ENCODE peak calls at places on chromosomes 11 and 22, in four cellular contexts. W, N, V and X are unnamed samples.

GRCh38 chr11:68903288-68903630 is 373 bp downstream of the MRPL21 start:
- DNase-seq in W (no peak), V (no peak), N (no peak), X (no peak)

GRCh38 chr11:130651266-130651855 is 202.9 kb downstream of the ADAMTS15 start:
- DNase-seq in N (no peak), V (no peak), W (no peak), X (peak)

GRCh38 chr11:71434576-71435130 is 13.5 kb downstream of the DHCR7 start:
- DNase-seq in V (no peak), N (no peak), W (no peak), X (no peak)

GRCh38 chr11:58394195-58394594 is 12.5 kb downstream of the OR5B3 start:
- DNase-seq in W (no peak), N (no peak), V (no peak), X (no peak)

GRCh38 chr11:125452125-125452470 is 44.0 kb downstream of the FEZ1 start:
- DNase-seq in W (no peak), V (no peak), N (no peak), X (no peak)

GRCh38 chr11:47406896-47407745 is 1.3 kb upstream of the SLC39A13 start:
- DNase-seq in N (no peak), V (no peak), W (no peak), X (peak)

GRCh38 chr11:995752-996420 is 40.6 kb downstream of the MUC6 start:
- DNase-seq in V (no peak), N (peak), W (no peak), X (peak)

GRCh38 chr11:101870510-101870909 is 44.3 kb upstream of the CEP126 start:
- DNase-seq in W (peak), N (no peak), V (no peak), X (no peak)

GRCh38 chr11:79439430-79439892 is 1.4 kb downstream of the TENM4 start:
- DNase-seq in W (no peak), V (no peak), N (no peak), X (no peak)

GRCh38 chr22:45090364-45090960 is 73.3 kb upstream of the NUP50 start:
- DNase-seq in W (no peak), V (peak), N (no peak), X (peak)

GRCh38 chr11:133697603-133698002 is 147.7 kb downstream of the SPATA19 start:
- DNase-seq in V (no peak), N (no peak), W (no peak), X (no peak)

GRCh38 chr22:41469218-41469851 is 418 bp downstream of the ACO2 start:
- DNase-seq in W (no peak), V (no peak), N (no peak), X (no peak)

GRCh38 chr22:35376728-35377472 is 4.0 kb upstream of the HMOX1 start:
- DNase-seq in W (peak), N (peak), V (peak), X (peak)

GRCh38 chr11:121478895-121479281 is 26.1 kb upstream of the SORL1-AS1 start:
- DNase-seq in V (no peak), N (no peak), W (no peak), X (peak)

GRCh38 chr11:119101367-119101758 is 290 bp downstream of the DPAGT1 start:
- DNase-seq in V (no peak), N (peak), W (no peak), X (no peak)

GRCh38 chr11:131867457-131868257 is 497.2 kb downstream of the NTM start:
- DNase-seq in W (no peak), V (peak), N (no peak), X (peak)

GRCh38 chr11:63020671-63021255 is 5.1 kb upstream of the SLC22A8 start:
- DNase-seq in V (peak), W (peak), N (peak), X (peak)

DNA sequence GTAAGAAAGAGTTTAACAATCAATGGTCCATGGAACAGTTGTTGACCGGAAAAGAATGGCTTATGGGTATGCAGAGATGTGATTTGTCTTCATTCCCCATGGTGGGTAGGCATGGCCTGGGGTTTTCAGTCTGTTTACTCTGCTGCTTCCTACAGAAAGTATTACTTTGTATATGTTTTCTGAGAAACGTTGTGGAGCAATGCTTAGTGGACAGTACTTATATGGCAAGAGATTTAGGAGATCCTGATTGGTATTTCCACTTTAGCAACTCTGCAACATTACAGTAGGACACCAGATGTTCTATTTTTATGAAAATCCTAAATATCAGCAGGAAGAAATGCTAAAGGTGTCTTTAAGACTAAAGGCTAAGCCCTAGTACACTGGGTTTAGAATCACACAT is 309.1 kb downstream of the AASDHPPT start:
- DNase-seq in V (no peak), W (no peak), N (no peak), X (no peak)
- TF ChIP-seq JUND in V (no peak), W (no peak), N (no peak), X (no peak)

DNA sequence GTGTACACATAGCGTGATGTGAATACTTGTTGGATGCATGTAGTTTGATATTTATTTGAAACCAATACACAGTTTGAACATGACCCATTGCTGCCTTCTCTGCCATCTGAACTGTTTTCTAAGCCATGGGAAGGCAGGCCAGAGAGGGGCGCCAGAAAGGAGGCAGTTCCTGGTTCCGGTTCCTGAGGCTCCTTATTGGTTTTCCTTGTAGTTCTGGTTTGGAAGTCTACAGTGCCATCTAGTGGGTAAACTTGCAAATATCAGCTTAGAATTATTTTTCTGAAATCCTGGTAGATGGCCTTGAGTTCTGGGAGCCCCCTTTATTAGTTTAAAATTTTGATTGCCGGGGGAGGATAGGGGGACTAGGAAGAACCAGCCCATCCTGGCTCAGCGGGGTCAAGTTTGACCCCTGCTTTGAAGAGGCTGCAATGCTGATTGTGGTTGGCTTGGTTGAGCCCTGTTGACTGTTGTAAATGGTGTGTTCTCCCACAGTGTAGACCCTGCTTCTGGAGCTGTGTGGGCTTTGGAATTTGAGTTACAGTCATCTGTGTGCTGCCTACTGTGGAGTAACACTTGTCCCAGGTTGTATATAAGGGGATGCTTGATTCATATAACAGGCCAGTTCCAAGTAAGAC is 48.4 kb downstream of the GRAMD1B start:
- DNase-seq in W (peak), V (peak), N (peak), X (peak)
- TF ChIP-seq JUND in W (no peak), V (no peak), N (no peak), X (no peak)

DNA sequence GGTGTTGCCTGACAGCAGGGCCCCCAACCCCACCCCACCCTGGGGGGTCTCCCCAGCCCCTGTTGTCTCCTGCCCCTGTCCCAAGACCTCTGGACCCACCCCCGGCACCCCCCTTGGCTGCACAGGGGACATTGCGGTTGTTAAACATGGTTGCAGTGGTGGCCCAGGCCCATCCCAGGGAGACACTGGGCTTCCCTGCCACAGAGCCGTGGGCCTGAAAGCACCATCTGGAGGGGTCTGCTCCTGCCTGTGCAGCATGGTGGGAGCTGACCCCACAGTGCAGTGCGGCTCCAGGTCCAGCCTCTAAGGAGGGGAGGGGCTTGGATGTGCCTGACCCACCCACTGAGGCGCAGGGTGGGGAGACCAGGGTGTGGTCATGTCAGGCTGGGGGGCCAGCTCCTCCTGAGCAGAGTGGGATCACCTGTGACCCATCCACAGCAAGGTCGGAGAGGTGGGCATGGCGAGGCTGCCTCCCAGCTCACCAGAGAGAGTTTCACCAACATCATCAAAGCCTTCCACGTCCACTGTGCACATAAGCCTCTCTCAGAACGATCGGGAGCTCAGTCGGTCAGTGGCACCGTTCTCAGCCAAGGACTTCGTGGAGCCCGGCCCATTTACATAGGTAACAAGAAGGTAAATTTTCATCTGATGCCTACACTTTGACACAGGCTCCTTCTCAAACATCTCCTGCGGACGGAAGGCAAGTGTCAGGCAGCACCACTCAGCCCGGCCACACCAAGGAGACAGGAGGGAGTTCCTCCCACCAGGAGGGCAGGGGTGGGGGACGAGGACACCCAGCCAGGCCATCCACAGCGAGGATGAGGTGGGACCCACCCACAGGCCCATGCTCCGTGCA is 201.1 kb downstream of the BRD1 start:
- DNase-seq in V (no peak), W (no peak), N (no peak), X (no peak)
- TF ChIP-seq JUND in V (no peak), W (no peak), N (no peak), X (no peak)

GRCh38 chr11:37511425-37511933 is 913.4 kb upstream of the RAG2 start:
- DNase-seq in N (no peak), W (no peak), V (no peak), X (no peak)
- TF ChIP-seq JUND in N (no peak), W (no peak), V (no peak), X (no peak)

GRCh38 chr11:60873533-60873932 is 6.2 kb downstream of the ZP1 start:
- DNase-seq in W (no peak), V (no peak), N (no peak), X (no peak)

GRCh38 chr11:60870733-60871377 is 3.5 kb downstream of the ZP1 start:
- DNase-seq in N (no peak), V (no peak), W (no peak), X (no peak)

GRCh38 chr11:60871378-60872061 is 4.2 kb downstream of the ZP1 start:
- DNase-seq in W (no peak), V (no peak), N (no peak), X (peak)

GRCh38 chr11:60872952-60873524 is 5.7 kb downstream of the ZP1 start:
- DNase-seq in N (no peak), V (no peak), W (no peak), X (no peak)

GRCh38 chr11:60872124-60872951 is 5.0 kb downstream of the ZP1 start:
- DNase-seq in V (no peak), N (no peak), W (no peak), X (no peak)
- TF ChIP-seq JUND in V (no peak), N (no peak), W (no peak), X (no peak)

DNA sequence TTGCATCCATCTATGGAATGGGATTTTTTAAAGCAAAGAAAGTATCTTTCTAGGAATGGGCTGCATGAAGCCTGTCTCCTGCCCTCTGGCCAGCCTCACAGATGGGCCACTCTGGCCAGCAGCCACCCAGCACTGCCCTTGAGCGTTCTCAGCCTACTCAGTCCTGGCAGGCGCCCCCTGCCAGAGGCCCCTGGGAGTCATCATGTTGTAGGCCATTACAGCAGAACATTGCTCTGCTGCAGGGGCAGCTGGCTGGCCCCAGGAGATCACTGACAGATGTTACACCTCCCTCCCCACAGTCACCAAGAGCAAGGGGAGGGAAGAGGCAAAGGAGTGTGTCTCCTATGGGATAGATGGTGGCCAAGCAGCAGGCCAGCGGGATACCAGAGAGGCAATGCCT is 363.7 kb downstream of the NXPE2 start:
- DNase-seq in N (no peak), V (no peak), W (no peak), X (no peak)
- TF ChIP-seq JUND in N (no peak), V (no peak), W (no peak), X (no peak)

DNA sequence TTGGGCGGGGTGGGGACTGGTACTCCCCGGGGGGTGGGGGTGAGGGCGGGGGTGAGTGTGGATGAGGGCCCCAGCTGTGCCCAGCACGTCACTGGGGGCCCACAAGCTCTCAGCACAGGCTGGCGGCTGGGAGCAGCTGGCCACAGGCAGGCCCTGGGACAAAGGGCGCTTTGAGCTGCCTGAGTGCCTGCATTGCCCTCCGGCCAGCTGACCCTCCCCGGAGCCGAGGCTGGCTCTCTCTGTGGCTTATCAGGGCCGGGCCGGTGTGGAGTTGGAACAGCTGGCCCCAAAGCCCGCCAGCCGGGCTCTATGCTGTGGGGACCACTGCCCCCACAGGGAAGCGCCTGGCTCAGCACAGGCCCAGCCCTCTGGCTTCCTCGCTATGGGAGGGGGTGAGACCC is 117.4 kb downstream of the KCNQ1 start:
- DNase-seq in V (no peak), W (no peak), N (no peak), X (no peak)
- TF ChIP-seq JUND in V (no peak), W (no peak), N (no peak), X (no peak)

DNA sequence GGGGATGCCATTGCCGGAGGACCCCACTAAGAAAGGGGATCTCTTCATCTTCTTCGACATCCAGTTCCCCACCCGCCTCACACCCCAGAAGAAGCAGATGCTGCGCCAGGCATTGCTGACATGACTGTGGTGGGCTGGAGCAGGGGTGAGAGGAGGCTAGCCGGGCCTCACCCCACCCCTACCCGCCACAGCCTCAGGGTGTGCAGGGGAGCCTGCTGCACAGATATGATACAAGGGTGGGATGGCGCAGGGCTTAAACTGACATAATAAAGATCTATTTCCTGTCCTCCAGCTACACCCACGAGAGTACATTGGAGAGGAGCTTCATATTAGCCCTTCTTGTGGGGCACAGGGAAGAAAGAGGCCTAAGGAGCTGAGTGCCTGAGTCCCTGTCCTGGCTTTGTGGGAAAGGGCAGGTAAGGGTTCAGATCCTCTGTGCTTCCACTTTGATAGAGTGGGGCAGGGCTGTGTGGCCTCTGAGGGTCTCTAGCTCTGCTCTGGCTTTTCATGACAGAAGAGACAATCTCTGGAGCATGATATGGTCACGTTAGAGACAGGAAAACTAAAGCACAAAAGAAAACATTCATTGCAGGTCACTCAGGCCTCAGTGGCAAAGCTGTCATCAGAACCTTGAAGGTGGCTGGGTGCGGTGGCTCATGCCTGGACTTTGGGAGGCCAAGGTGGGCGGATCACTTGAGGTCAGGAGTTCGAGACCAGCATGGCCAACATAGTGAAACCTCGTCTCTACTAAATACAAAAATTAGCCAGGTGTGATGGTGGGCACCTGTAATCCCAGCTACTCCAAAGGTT is 12.4 kb downstream of the UCP2 start:
- DNase-seq in V (no peak), N (no peak), W (no peak), X (no peak)
- TF ChIP-seq JUND in V (no peak), N (no peak), W (no peak), X (no peak)

DNA sequence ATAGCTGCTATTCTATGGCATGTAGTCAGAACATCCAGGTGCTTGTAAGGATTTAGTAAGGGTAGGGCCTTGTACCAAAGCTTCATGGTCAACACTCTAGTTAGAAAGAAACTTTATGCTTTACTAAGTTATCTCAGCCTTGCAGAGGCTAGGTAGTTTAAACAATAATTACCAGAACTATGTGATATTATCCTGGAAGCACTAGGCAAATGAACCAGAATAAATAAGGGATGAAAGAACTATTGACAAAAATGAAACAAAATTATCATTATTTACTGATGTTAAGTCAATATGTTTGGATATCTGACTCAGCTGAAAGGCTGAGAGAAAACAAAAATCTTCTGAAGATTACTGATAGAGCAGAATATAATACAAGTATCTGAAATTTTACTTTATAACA is 1089.1 kb upstream of the RAG2 start:
- DNase-seq in V (no peak), N (no peak), W (no peak), X (peak)
- TF ChIP-seq JUND in V (no peak), N (no peak), W (no peak), X (peak)